ENCODE peak calls at places on chromosomes 2 and 18, in nine cellular contexts. One of them, this sample, is unnamed.

GRCh38 chr2:52995439-52995838 is 772.2 kb upstream of the CHAC2 start:
- DNase-seq in astrocyte: no peak
- DNase-seq in nephron progenitor cell: no peak
- DNase-seq in uterus: no peak
- DNase-seq in GM12865: no peak
- DNase-seq in HCT116: no peak
- DNase-seq in A549: no peak
- DNase-seq in cardiac fibroblast: no peak
- DNase-seq in body of pancreas: no peak
- DNase-seq in this sample: no peak

GRCh38 chr2:43057742-43058706 is 168.4 kb downstream of the ZFP36L2 start:
- DNase-seq in body of pancreas: no peak
- DNase-seq in uterus: no peak
- DNase-seq in astrocyte: no peak
- DNase-seq in cardiac fibroblast: no peak
- DNase-seq in GM12865: no peak
- DNase-seq in HCT116: no peak
- DNase-seq in nephron progenitor cell: no peak
- DNase-seq in A549: no peak
- DNase-seq in this sample: no peak

GRCh38 chr2:102051659-102052366 is 60.1 kb downstream of the IL1R2 start:
- DNase-seq in astrocyte: peak
- DNase-seq in cardiac fibroblast: peak
- DNase-seq in nephron progenitor cell: no peak
- DNase-seq in HCT116: no peak
- DNase-seq in body of pancreas: no peak
- DNase-seq in GM12865: no peak
- DNase-seq in uterus: no peak
- DNase-seq in A549: no peak
- DNase-seq in this sample: no peak

GRCh38 chr18:49728542-49728941 is 84.8 kb downstream of the ACAA2 start:
- DNase-seq in GM12865: peak
- DNase-seq in astrocyte: no peak
- DNase-seq in A549: peak
- DNase-seq in nephron progenitor cell: peak
- DNase-seq in uterus: no peak
- DNase-seq in body of pancreas: peak
- DNase-seq in HCT116: peak
- DNase-seq in cardiac fibroblast: peak
- DNase-seq in this sample: peak

GRCh38 chr2:54871457-54872103 is 148.1 kb downstream of the EML6 start:
- DNase-seq in nephron progenitor cell: no peak
- DNase-seq in HCT116: no peak
- DNase-seq in uterus: no peak
- DNase-seq in astrocyte: no peak
- DNase-seq in cardiac fibroblast: peak
- DNase-seq in GM12865: no peak
- DNase-seq in A549: peak
- DNase-seq in body of pancreas: no peak
- DNase-seq in this sample: no peak

GRCh38 chr2:105876191-105876590 is 131.5 kb downstream of the NCK2 start:
- DNase-seq in astrocyte: no peak
- DNase-seq in nephron progenitor cell: no peak
- DNase-seq in body of pancreas: no peak
- DNase-seq in uterus: no peak
- DNase-seq in HCT116: no peak
- DNase-seq in A549: no peak
- DNase-seq in cardiac fibroblast: no peak
- DNase-seq in GM12865: no peak
- DNase-seq in this sample: no peak

GRCh38 chr2:230824406-230824978 is 40.2 kb upstream of the ITM2C start:
- DNase-seq in body of pancreas: peak
- DNase-seq in nephron progenitor cell: peak
- DNase-seq in astrocyte: peak
- DNase-seq in GM12865: peak
- DNase-seq in cardiac fibroblast: peak
- DNase-seq in HCT116: peak
- DNase-seq in uterus: peak
- DNase-seq in A549: peak
- DNase-seq in this sample: peak

GRCh38 chr2:209380278-209380677 is 43.6 kb upstream of the MAP2 start:
- DNase-seq in A549: no peak
- DNase-seq in HCT116: no peak
- DNase-seq in GM12865: peak
- DNase-seq in body of pancreas: no peak
- DNase-seq in uterus: no peak
- DNase-seq in cardiac fibroblast: no peak
- DNase-seq in astrocyte: no peak
- DNase-seq in nephron progenitor cell: no peak
- DNase-seq in this sample: peak

GRCh38 chr18:59459352-59460059 is 100.4 kb upstream of the LMAN1 start:
- DNase-seq in GM12865: peak
- DNase-seq in uterus: no peak
- DNase-seq in HCT116: peak
- DNase-seq in body of pancreas: no peak
- DNase-seq in nephron progenitor cell: no peak
- DNase-seq in A549: peak
- DNase-seq in cardiac fibroblast: peak
- DNase-seq in astrocyte: peak
- DNase-seq in this sample: peak

GRCh38 chr18:23967321-23968089 is 47.0 kb upstream of the TTC39C start:
- DNase-seq in GM12865: peak
- DNase-seq in body of pancreas: no peak
- DNase-seq in astrocyte: no peak
- DNase-seq in HCT116: no peak
- DNase-seq in nephron progenitor cell: no peak
- DNase-seq in A549: no peak
- DNase-seq in uterus: no peak
- DNase-seq in cardiac fibroblast: no peak
- DNase-seq in this sample: no peak

GRCh38 chr2:147017976-147018645 is 826.7 kb upstream of the ACVR2A start:
- DNase-seq in GM12865: no peak
- DNase-seq in astrocyte: no peak
- DNase-seq in nephron progenitor cell: no peak
- DNase-seq in HCT116: no peak
- DNase-seq in body of pancreas: no peak
- DNase-seq in uterus: no peak
- DNase-seq in A549: no peak
- DNase-seq in cardiac fibroblast: no peak
- DNase-seq in this sample: no peak

GRCh38 chr2:219689676-219690628 is 62.5 kb downstream of the SLC4A3 start:
- DNase-seq in HCT116: no peak
- DNase-seq in body of pancreas: peak
- DNase-seq in A549: peak
- DNase-seq in cardiac fibroblast: peak
- DNase-seq in nephron progenitor cell: peak
- DNase-seq in uterus: peak
- DNase-seq in astrocyte: peak
- DNase-seq in GM12865: peak
- DNase-seq in this sample: peak

GRCh38 chr2:118197011-118197695 is 108.9 kb downstream of the INSIG2 start:
- DNase-seq in HCT116: no peak
- DNase-seq in body of pancreas: no peak
- DNase-seq in uterus: no peak
- DNase-seq in GM12865: peak
- DNase-seq in astrocyte: no peak
- DNase-seq in nephron progenitor cell: no peak
- DNase-seq in A549: peak
- DNase-seq in cardiac fibroblast: peak
- DNase-seq in this sample: no peak

GRCh38 chr18:12391487-12392136 is 14.6 kb upstream of the AFG3L2 start:
- DNase-seq in HCT116: peak
- DNase-seq in uterus: peak
- DNase-seq in astrocyte: peak
- DNase-seq in body of pancreas: peak
- DNase-seq in GM12865: peak
- DNase-seq in A549: peak
- DNase-seq in cardiac fibroblast: peak
- DNase-seq in nephron progenitor cell: peak
- DNase-seq in this sample: peak

GRCh38 chr2:168700615-168701245 is 101.7 kb upstream of the NOSTRIN start:
- DNase-seq in astrocyte: peak
- DNase-seq in HCT116: no peak
- DNase-seq in A549: no peak
- DNase-seq in nephron progenitor cell: no peak
- DNase-seq in cardiac fibroblast: peak
- DNase-seq in GM12865: no peak
- DNase-seq in uterus: no peak
- DNase-seq in body of pancreas: no peak
- DNase-seq in this sample: no peak

DNA sequence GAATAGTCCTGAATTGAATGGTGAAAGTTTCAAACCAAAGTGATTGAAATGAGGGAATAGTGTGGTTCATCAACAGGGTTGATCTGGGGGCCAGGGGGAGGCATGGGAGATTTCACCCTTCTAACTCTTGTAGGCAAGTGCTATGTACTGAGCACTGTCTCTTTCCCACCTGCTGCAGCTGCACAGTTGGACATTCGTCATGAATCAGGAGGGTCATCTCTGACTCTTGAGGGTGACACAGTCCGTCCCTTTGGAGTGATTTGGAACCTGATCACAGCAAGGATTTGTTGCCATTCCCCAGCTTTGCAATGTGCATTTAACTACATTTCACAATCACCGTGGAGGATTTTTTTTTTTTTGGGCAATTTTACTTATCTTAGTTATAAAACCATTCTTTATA is 224.6 kb downstream of the PHLPP1 start:
- DNase-seq in astrocyte: no peak
- DNase-seq in uterus: no peak
- DNase-seq in HCT116: no peak
- DNase-seq in GM12865: no peak
- DNase-seq in nephron progenitor cell: no peak
- DNase-seq in cardiac fibroblast: no peak
- DNase-seq in body of pancreas: no peak
- DNase-seq in A549: no peak
- DNase-seq in this sample: no peak
- TF ChIP-seq CTCF in astrocyte: no peak
- TF ChIP-seq CTCF in uterus: no peak
- TF ChIP-seq CTCF in HCT116: no peak
- TF ChIP-seq CTCF in GM12865: no peak
- TF ChIP-seq CTCF in nephron progenitor cell: no peak
- TF ChIP-seq CTCF in cardiac fibroblast: no peak
- TF ChIP-seq CTCF in body of pancreas: no peak
- TF ChIP-seq CTCF in A549: no peak
- TF ChIP-seq CTCF in this sample: no peak

GRCh38 chr2:26850002-26850431 is 2.1 kb downstream of the DPYSL5 start:
- DNase-seq in nephron progenitor cell: peak
- DNase-seq in cardiac fibroblast: no peak
- DNase-seq in HCT116: no peak
- DNase-seq in A549: no peak
- DNase-seq in body of pancreas: no peak
- DNase-seq in uterus: no peak
- DNase-seq in GM12865: no peak
- DNase-seq in astrocyte: no peak
- DNase-seq in this sample: no peak

GRCh38 chr2:26852405-26853348 is 4.7 kb downstream of the DPYSL5 start:
- DNase-seq in A549: no peak
- DNase-seq in HCT116: no peak
- DNase-seq in cardiac fibroblast: no peak
- DNase-seq in GM12865: no peak
- DNase-seq in astrocyte: no peak
- DNase-seq in uterus: no peak
- DNase-seq in body of pancreas: no peak
- DNase-seq in nephron progenitor cell: peak
- DNase-seq in this sample: no peak

GRCh38 chr2:26849056-26850001 is 1.4 kb downstream of the DPYSL5 start:
- DNase-seq in uterus: no peak
- DNase-seq in cardiac fibroblast: no peak
- DNase-seq in body of pancreas: no peak
- DNase-seq in HCT116: no peak
- DNase-seq in nephron progenitor cell: peak
- DNase-seq in A549: no peak
- DNase-seq in GM12865: no peak
- DNase-seq in astrocyte: no peak
- DNase-seq in this sample: peak

GRCh38 chr2:26848336-26849055 is 564 bp downstream of the DPYSL5 start:
- DNase-seq in nephron progenitor cell: peak
- DNase-seq in cardiac fibroblast: no peak
- DNase-seq in GM12865: no peak
- DNase-seq in uterus: no peak
- DNase-seq in body of pancreas: peak
- DNase-seq in HCT116: no peak
- DNase-seq in astrocyte: no peak
- DNase-seq in A549: peak
- DNase-seq in this sample: peak

GRCh38 chr2:26850565-26850964 is 2.6 kb downstream of the DPYSL5 start:
- DNase-seq in astrocyte: no peak
- DNase-seq in nephron progenitor cell: no peak
- DNase-seq in body of pancreas: no peak
- DNase-seq in HCT116: no peak
- DNase-seq in A549: peak
- DNase-seq in GM12865: no peak
- DNase-seq in uterus: no peak
- DNase-seq in cardiac fibroblast: no peak
- DNase-seq in this sample: no peak
- TF ChIP-seq CTCF in astrocyte: no peak
- TF ChIP-seq CTCF in nephron progenitor cell: no peak
- TF ChIP-seq CTCF in body of pancreas: no peak
- TF ChIP-seq CTCF in HCT116: no peak
- TF ChIP-seq CTCF in A549: no peak
- TF ChIP-seq CTCF in GM12865: no peak
- TF ChIP-seq CTCF in uterus: no peak
- TF ChIP-seq CTCF in cardiac fibroblast: no peak
- TF ChIP-seq CTCF in this sample: no peak

DNA sequence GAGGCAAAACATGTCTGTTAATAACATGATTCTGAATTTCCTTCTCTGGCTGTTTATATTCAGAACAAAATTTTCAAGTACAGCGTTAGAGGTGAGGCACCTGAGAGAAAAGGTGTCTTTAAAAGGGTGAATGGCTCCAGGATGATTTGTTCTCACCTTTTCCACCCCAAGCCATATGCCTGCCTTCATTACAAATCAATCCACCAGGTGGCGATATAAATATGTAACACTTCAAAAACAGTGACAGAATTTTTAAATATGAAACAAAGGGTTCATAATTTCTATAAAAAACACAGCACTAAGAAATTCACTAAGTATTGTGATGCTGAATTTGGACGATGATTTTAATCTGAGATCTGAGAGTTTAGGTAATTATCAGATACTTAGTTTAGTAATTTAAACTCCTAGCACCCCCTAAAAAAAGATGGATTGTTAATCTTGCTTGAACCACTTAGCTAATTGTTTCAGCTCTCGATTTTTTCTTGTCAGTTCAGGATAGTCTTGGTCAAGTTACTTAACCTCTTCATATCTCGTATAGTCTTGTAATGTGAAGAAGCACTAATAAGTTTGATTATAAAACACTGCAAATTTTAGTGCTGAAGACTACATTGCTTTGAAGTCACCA is 528.8 kb downstream of the CPS1 start:
- DNase-seq in cardiac fibroblast: peak
- DNase-seq in HCT116: peak
- DNase-seq in A549: peak
- DNase-seq in body of pancreas: no peak
- DNase-seq in nephron progenitor cell: no peak
- DNase-seq in uterus: no peak
- DNase-seq in astrocyte: peak
- DNase-seq in GM12865: peak
- DNase-seq in this sample: peak
- TF ChIP-seq CTCF in cardiac fibroblast: peak
- TF ChIP-seq CTCF in HCT116: peak
- TF ChIP-seq CTCF in A549: peak
- TF ChIP-seq CTCF in body of pancreas: peak
- TF ChIP-seq CTCF in nephron progenitor cell: peak
- TF ChIP-seq CTCF in uterus: peak
- TF ChIP-seq CTCF in astrocyte: peak
- TF ChIP-seq CTCF in GM12865: peak
- TF ChIP-seq CTCF in this sample: peak

GRCh38 chr18:80023173-80023572 is 11.1 kb upstream of the RBFA start:
- DNase-seq in uterus: no peak
- DNase-seq in GM12865: no peak
- DNase-seq in HCT116: peak
- DNase-seq in nephron progenitor cell: no peak
- DNase-seq in astrocyte: no peak
- DNase-seq in body of pancreas: no peak
- DNase-seq in A549: peak
- DNase-seq in cardiac fibroblast: peak
- DNase-seq in this sample: no peak
- TF ChIP-seq CTCF in uterus: no peak
- TF ChIP-seq CTCF in GM12865: peak
- TF ChIP-seq CTCF in HCT116: peak
- TF ChIP-seq CTCF in nephron progenitor cell: peak
- TF ChIP-seq CTCF in astrocyte: peak
- TF ChIP-seq CTCF in body of pancreas: no peak
- TF ChIP-seq CTCF in A549: peak
- TF ChIP-seq CTCF in cardiac fibroblast: peak
- TF ChIP-seq CTCF in this sample: peak